ENCODE peak calls at places on chromosomes 3 and 15, in four cellular contexts. One of them, this sample, is unnamed. For H3K27me3 and H3K9me3, the result is how much of the 10 kb centered on the place peaks cover.

GRCh38 chr3:126522363-126522788 is 1.6 kb upstream of the CHST13 start:
- DNase-seq in hepatocyte: peak
- DNase-seq in thoracic aorta: no peak
- DNase-seq in fibroblast of lung: peak
- DNase-seq in this sample: peak

GRCh38 chr3:73448761-73449290 is 175.9 kb downstream of the PDZRN3 start:
- DNase-seq in hepatocyte: no peak
- DNase-seq in thoracic aorta: no peak
- DNase-seq in fibroblast of lung: no peak
- DNase-seq in this sample: no peak

GRCh38 chr3:74309716-74310115 is 304.7 kb downstream of the CNTN3 start:
- DNase-seq in hepatocyte: no peak
- DNase-seq in thoracic aorta: no peak
- DNase-seq in fibroblast of lung: no peak
- DNase-seq in this sample: no peak

GRCh38 chr3:74500257-74500656 is 114.2 kb downstream of the CNTN3 start:
- DNase-seq in hepatocyte: no peak
- DNase-seq in thoracic aorta: no peak
- DNase-seq in fibroblast of lung: peak
- DNase-seq in this sample: no peak

GRCh38 chr3:148710665-148711064 is 13.0 kb downstream of the AGTR1 start:
- DNase-seq in hepatocyte: no peak
- DNase-seq in thoracic aorta: no peak
- DNase-seq in fibroblast of lung: no peak
- DNase-seq in this sample: no peak

GRCh38 chr3:71203727-71204488 is 379.6 kb downstream of the FOXP1 start:
- DNase-seq in hepatocyte: no peak
- DNase-seq in thoracic aorta: no peak
- DNase-seq in fibroblast of lung: no peak
- DNase-seq in this sample: no peak

GRCh38 chr3:25597535-25598101 is 67.1 kb downstream of the TOP2B start:
- DNase-seq in hepatocyte: no peak
- DNase-seq in thoracic aorta: no peak
- DNase-seq in fibroblast of lung: no peak
- DNase-seq in this sample: no peak

GRCh38 chr3:71129611-71130515 is 453.7 kb downstream of the FOXP1 start:
- DNase-seq in hepatocyte: no peak
- DNase-seq in thoracic aorta: no peak
- DNase-seq in fibroblast of lung: peak
- DNase-seq in this sample: no peak

GRCh38 chr15:34241376-34242350 is 16.8 kb downstream of the EMC4 start:
- DNase-seq in hepatocyte: peak
- DNase-seq in thoracic aorta: no peak
- DNase-seq in fibroblast of lung: peak
- DNase-seq in this sample: no peak

DNA sequence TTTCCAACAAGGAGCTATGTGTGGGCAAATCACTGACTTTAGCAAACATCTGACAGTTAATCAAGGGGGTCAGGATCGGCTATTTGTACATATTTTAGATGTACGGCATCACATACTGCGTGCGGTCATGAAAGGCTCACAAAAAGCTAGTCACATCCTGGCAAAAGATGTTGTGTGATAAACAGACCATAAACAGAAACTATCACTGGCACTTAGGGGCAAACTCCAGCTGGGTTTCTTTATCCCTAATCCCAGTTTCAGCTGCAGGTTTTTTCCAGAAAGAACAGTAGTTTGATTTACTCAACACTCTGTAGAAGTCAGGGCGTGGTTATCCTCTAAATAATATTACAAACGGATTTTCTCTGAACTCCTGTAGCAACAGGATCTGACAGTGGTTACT is 112.4 kb upstream of the BHLHE40 start:
- DNase-seq in hepatocyte: peak
- DNase-seq in thoracic aorta: no peak
- DNase-seq in fibroblast of lung: peak
- DNase-seq in this sample: no peak
- H3K4me3 ChIP-seq in hepatocyte: no peak
- H3K4me3 ChIP-seq in thoracic aorta: no peak
- H3K4me3 ChIP-seq in fibroblast of lung: no peak
- H3K4me3 ChIP-seq in this sample: no peak

GRCh38 chr15:45091161-45091560 is 22.8 kb downstream of the DUOX2 start:
- DNase-seq in hepatocyte: peak
- DNase-seq in thoracic aorta: no peak
- DNase-seq in fibroblast of lung: peak
- DNase-seq in this sample: peak

GRCh38 chr15:45091581-45091980 is 22.4 kb downstream of the DUOX2 start:
- DNase-seq in hepatocyte: no peak
- DNase-seq in thoracic aorta: no peak
- DNase-seq in fibroblast of lung: no peak
- DNase-seq in this sample: peak

GRCh38 chr15:45087513-45087912 is 26.5 kb downstream of the DUOX2 start:
- DNase-seq in hepatocyte: no peak
- DNase-seq in thoracic aorta: no peak
- DNase-seq in fibroblast of lung: no peak
- DNase-seq in this sample: no peak

GRCh38 chr15:45089712-45090373 is 24.1 kb downstream of the DUOX2 start:
- DNase-seq in hepatocyte: peak
- DNase-seq in thoracic aorta: no peak
- DNase-seq in fibroblast of lung: no peak
- DNase-seq in this sample: no peak

GRCh38 chr15:45088801-45089711 is 24.9 kb downstream of the DUOX2 start:
- DNase-seq in hepatocyte: peak
- DNase-seq in thoracic aorta: no peak
- DNase-seq in fibroblast of lung: no peak
- DNase-seq in this sample: no peak
- H3K27me3 ChIP-seq in hepatocyte: under half
- H3K27me3 ChIP-seq in thoracic aorta: under half
- H3K27me3 ChIP-seq in fibroblast of lung: under half
- H3K27me3 ChIP-seq in this sample: under half

GRCh38 chr3:7195934-7196333 is 335.0 kb downstream of the GRM7 start:
- DNase-seq in hepatocyte: no peak
- DNase-seq in thoracic aorta: no peak
- DNase-seq in fibroblast of lung: no peak
- DNase-seq in this sample: no peak
- H3K9me3 ChIP-seq in hepatocyte: under half
- H3K9me3 ChIP-seq in thoracic aorta: under half
- H3K9me3 ChIP-seq in fibroblast of lung: under half
- H3K9me3 ChIP-seq in this sample: under half

GRCh38 chr3:114213669-114214541 is 23.5 kb downstream of the ZNF80 start:
- DNase-seq in hepatocyte: no peak
- DNase-seq in thoracic aorta: peak
- DNase-seq in fibroblast of lung: peak
- DNase-seq in this sample: peak

GRCh38 chr3:114216186-114216970 is 21.0 kb downstream of the ZNF80 start:
- DNase-seq in hepatocyte: no peak
- DNase-seq in thoracic aorta: no peak
- DNase-seq in fibroblast of lung: peak
- DNase-seq in this sample: peak

GRCh38 chr3:114214542-114215341 is 22.6 kb downstream of the ZNF80 start:
- DNase-seq in hepatocyte: no peak
- DNase-seq in thoracic aorta: no peak
- DNase-seq in fibroblast of lung: no peak
- DNase-seq in this sample: no peak

GRCh38 chr3:114213262-114213668 is 24.1 kb downstream of the ZNF80 start:
- DNase-seq in hepatocyte: no peak
- DNase-seq in thoracic aorta: no peak
- DNase-seq in fibroblast of lung: peak
- DNase-seq in this sample: no peak

GRCh38 chr3:114212646-114213045 is 24.7 kb downstream of the ZNF80 start:
- DNase-seq in hepatocyte: no peak
- DNase-seq in thoracic aorta: no peak
- DNase-seq in fibroblast of lung: no peak
- DNase-seq in this sample: no peak
- H3K4me3 ChIP-seq in hepatocyte: no peak
- H3K4me3 ChIP-seq in thoracic aorta: no peak
- H3K4me3 ChIP-seq in fibroblast of lung: no peak
- H3K4me3 ChIP-seq in this sample: no peak

GRCh38 chr15:59997070-59997701 is 6.9 kb upstream of the FOXB1 start:
- DNase-seq in hepatocyte: no peak
- DNase-seq in thoracic aorta: no peak
- DNase-seq in fibroblast of lung: no peak
- DNase-seq in this sample: no peak
- H3K27me3 ChIP-seq in hepatocyte: half or more
- H3K27me3 ChIP-seq in thoracic aorta: under half
- H3K27me3 ChIP-seq in fibroblast of lung: half or more
- H3K27me3 ChIP-seq in this sample: half or more

GRCh38 chr3:166660962-166661361 is 719.1 kb downstream of the ZBBX start:
- DNase-seq in hepatocyte: no peak
- DNase-seq in thoracic aorta: no peak
- DNase-seq in fibroblast of lung: no peak
- DNase-seq in this sample: no peak
- H3K9me3 ChIP-seq in hepatocyte: under half
- H3K9me3 ChIP-seq in thoracic aorta: under half
- H3K9me3 ChIP-seq in fibroblast of lung: under half
- H3K9me3 ChIP-seq in this sample: under half

GRCh38 chr15:78978601-78979179 is 33.8 kb upstream of the CTSH start:
- DNase-seq in hepatocyte: no peak
- DNase-seq in thoracic aorta: no peak
- DNase-seq in fibroblast of lung: no peak
- DNase-seq in this sample: no peak

GRCh38 chr15:78977591-78978347 is 32.9 kb upstream of the CTSH start:
- DNase-seq in hepatocyte: no peak
- DNase-seq in thoracic aorta: no peak
- DNase-seq in fibroblast of lung: no peak
- DNase-seq in this sample: no peak

GRCh38 chr15:78981532-78982313 is 36.9 kb upstream of the CTSH start:
- DNase-seq in hepatocyte: no peak
- DNase-seq in thoracic aorta: no peak
- DNase-seq in fibroblast of lung: no peak
- DNase-seq in this sample: no peak

GRCh38 chr15:78977091-78977571 is 32.3 kb upstream of the CTSH start:
- DNase-seq in hepatocyte: no peak
- DNase-seq in thoracic aorta: no peak
- DNase-seq in fibroblast of lung: no peak
- DNase-seq in this sample: no peak

DNA sequence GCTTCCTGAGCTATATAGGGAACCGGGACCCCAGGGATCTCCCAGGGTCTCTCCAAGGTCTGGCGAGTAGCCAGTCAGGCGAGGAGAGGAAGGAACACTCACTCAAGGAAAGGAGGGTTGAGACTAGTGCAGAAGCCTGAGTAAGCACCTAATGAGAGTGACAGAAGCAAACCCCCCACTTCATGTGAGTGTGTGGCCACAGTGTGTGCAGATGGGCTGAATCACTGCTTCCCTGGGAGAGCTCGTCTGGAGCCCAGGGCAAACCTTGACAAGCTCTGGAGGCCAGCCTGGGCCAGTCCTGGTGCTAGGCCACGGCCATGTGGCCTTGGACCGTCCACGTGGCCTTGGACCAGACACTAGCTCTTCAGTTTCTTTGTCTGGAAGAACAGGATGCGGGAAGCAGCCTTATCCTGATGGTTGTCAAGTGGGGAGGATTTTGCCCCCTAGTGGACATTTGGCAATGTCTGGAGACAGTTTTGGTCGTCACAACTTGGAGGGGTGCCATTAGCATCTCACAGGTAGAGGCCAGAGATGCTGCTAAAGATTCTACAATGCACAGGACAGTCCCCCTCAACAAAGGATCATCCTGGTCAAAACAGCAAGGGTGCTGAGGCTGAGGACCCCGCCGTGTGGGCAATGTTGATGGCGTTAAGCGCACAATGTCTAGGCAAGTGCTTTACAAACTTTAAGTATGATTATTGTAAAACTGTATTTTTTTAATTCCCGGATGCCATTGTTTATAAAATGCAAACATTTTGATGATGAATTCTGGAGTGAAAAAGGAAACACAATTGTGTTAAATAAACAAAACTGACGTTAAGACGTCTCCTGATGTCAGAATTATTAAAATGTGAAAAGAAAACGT is 34.8 kb upstream of the CTSH start:
- DNase-seq in hepatocyte: peak
- DNase-seq in thoracic aorta: no peak
- DNase-seq in fibroblast of lung: peak
- DNase-seq in this sample: peak
- H3K4me3 ChIP-seq in hepatocyte: no peak
- H3K4me3 ChIP-seq in thoracic aorta: no peak
- H3K4me3 ChIP-seq in fibroblast of lung: no peak
- H3K4me3 ChIP-seq in this sample: no peak

GRCh38 chr15:101318147-101318809 is 23.2 kb upstream of the SNRPA1 start:
- DNase-seq in hepatocyte: no peak
- DNase-seq in thoracic aorta: no peak
- DNase-seq in fibroblast of lung: no peak
- DNase-seq in this sample: no peak
- H3K27me3 ChIP-seq in hepatocyte: under half
- H3K27me3 ChIP-seq in thoracic aorta: under half
- H3K27me3 ChIP-seq in fibroblast of lung: under half
- H3K27me3 ChIP-seq in this sample: under half

GRCh38 chr3:58691997-58692396 is 25.4 kb upstream of the FAM3D start:
- DNase-seq in hepatocyte: no peak
- DNase-seq in thoracic aorta: no peak
- DNase-seq in fibroblast of lung: peak
- DNase-seq in this sample: no peak

GRCh38 chr3:58686847-58687246 is 20.3 kb upstream of the FAM3D start:
- DNase-seq in hepatocyte: no peak
- DNase-seq in thoracic aorta: no peak
- DNase-seq in fibroblast of lung: no peak
- DNase-seq in this sample: no peak

GRCh38 chr3:58688563-58688962 is 22.0 kb upstream of the FAM3D start:
- DNase-seq in hepatocyte: peak
- DNase-seq in thoracic aorta: no peak
- DNase-seq in fibroblast of lung: no peak
- DNase-seq in this sample: no peak

GRCh38 chr3:58692484-58692883 is 25.9 kb upstream of the FAM3D start:
- DNase-seq in hepatocyte: no peak
- DNase-seq in thoracic aorta: no peak
- DNase-seq in fibroblast of lung: no peak
- DNase-seq in this sample: no peak

DNA sequence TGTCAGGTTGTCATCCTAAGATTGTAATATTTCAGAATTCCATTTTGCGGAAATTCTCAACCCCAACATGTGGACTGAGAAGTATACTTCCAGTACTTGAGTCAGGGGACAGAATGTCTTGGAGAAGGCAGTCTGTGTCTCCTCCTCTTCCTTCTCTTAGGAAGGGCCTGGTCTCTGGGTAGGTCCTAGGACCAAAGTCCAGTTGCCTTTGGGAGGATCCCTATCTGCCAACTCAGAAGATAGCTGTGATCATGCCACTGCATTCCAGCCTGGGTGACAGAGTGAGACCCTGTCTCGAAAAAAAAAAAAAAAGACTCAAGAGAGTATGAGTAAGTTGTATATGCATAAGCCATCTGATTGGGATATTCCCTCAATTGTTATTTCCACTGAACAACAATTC is 23.9 kb upstream of the FAM3D start:
- DNase-seq in hepatocyte: no peak
- DNase-seq in thoracic aorta: no peak
- DNase-seq in fibroblast of lung: no peak
- DNase-seq in this sample: no peak
- H3K9me3 ChIP-seq in hepatocyte: under half
- H3K9me3 ChIP-seq in thoracic aorta: under half
- H3K9me3 ChIP-seq in fibroblast of lung: under half
- H3K9me3 ChIP-seq in this sample: under half

GRCh38 chr3:50341996-50342732 is 1.5 kb upstream of the RASSF1 start:
- DNase-seq in hepatocyte: no peak
- DNase-seq in thoracic aorta: no peak
- DNase-seq in fibroblast of lung: no peak
- DNase-seq in this sample: no peak
- H3K4me3 ChIP-seq in hepatocyte: no peak
- H3K4me3 ChIP-seq in thoracic aorta: no peak
- H3K4me3 ChIP-seq in fibroblast of lung: no peak
- H3K4me3 ChIP-seq in this sample: no peak